ENCODE peak calls at places on chromosomes 16 and 17, in six cellular contexts. One of them, this sample, is unnamed.

GRCh38 chr16:13036600-13036999 is 135.2 kb downstream of the SHISA9 start:
- DNase-seq in H9: peak; percentile 46
- DNase-seq in H1: peak; percentile 81
- DNase-seq in IMR-90: peak; percentile 11
- DNase-seq in trophoblast cell: peak; percentile 20
- DNase-seq in mesenchymal stem cell: peak; percentile 11
- DNase-seq in this sample: peak; percentile 65

GRCh38 chr17:10349403-10349802 is 23.4 kb downstream of the MYH13 start:
- DNase-seq in H1: peak; percentile 71
- DNase-seq in H9: peak; percentile 66
- DNase-seq in trophoblast cell: peak; percentile 8
- DNase-seq in IMR-90: no peak
- DNase-seq in mesenchymal stem cell: no peak
- DNase-seq in this sample: no peak

GRCh38 chr16:88591577-88592021 is 21.4 kb downstream of the ZC3H18 start:
- DNase-seq in trophoblast cell: peak; percentile 47
- DNase-seq in IMR-90: peak; percentile 8
- DNase-seq in H1: no peak
- DNase-seq in mesenchymal stem cell: no peak
- DNase-seq in H9: no peak
- DNase-seq in this sample: no peak

GRCh38 chr17:70071127-70071526 is 3.9 kb upstream of the KCNJ16 start:
- DNase-seq in IMR-90: no peak
- DNase-seq in H9: no peak
- DNase-seq in trophoblast cell: peak; percentile 37
- DNase-seq in mesenchymal stem cell: no peak
- DNase-seq in H1: no peak
- DNase-seq in this sample: no peak

GRCh38 chr16:35552763-35553162 is 2093.4 kb downstream of the TP53TG3F start:
- DNase-seq in IMR-90: no peak
- DNase-seq in H1: no peak
- DNase-seq in H9: no peak
- DNase-seq in trophoblast cell: no peak
- DNase-seq in mesenchymal stem cell: no peak
- DNase-seq in this sample: no peak

GRCh38 chr16:30523768-30524574 is 2.4 kb downstream of the ZNF768 start:
- DNase-seq in trophoblast cell: no peak
- DNase-seq in H9: no peak
- DNase-seq in mesenchymal stem cell: no peak
- DNase-seq in IMR-90: no peak
- DNase-seq in H1: no peak
- DNase-seq in this sample: no peak

GRCh38 chr17:386145-386876 is 33.7 kb upstream of the RPH3AL start:
- DNase-seq in trophoblast cell: no peak
- DNase-seq in mesenchymal stem cell: peak; percentile 46
- DNase-seq in H9: peak; percentile 86
- DNase-seq in H1: peak; percentile 92
- DNase-seq in IMR-90: no peak
- DNase-seq in this sample: peak; percentile 77

GRCh38 chr17:1032391-1032790 is 35.5 kb downstream of the TIMM22 start:
- DNase-seq in IMR-90: no peak
- DNase-seq in trophoblast cell: no peak
- DNase-seq in H1: no peak
- DNase-seq in H9: no peak
- DNase-seq in mesenchymal stem cell: no peak
- DNase-seq in this sample: no peak

GRCh38 chr17:10102817-10103216 is 95.6 kb downstream of the GAS7 start:
- DNase-seq in H1: no peak
- DNase-seq in IMR-90: no peak
- DNase-seq in mesenchymal stem cell: no peak
- DNase-seq in trophoblast cell: peak; percentile 65
- DNase-seq in H9: no peak
- DNase-seq in this sample: no peak

GRCh38 chr17:14311979-14312378 is 11.1 kb downstream of the HS3ST3B1 start:
- DNase-seq in H1: no peak
- DNase-seq in trophoblast cell: no peak
- DNase-seq in mesenchymal stem cell: no peak
- DNase-seq in IMR-90: no peak
- DNase-seq in H9: peak; percentile 19
- DNase-seq in this sample: no peak

GRCh38 chr16:75702247-75702646 is 986 bp upstream of the DUXB start:
- DNase-seq in trophoblast cell: no peak
- DNase-seq in mesenchymal stem cell: no peak
- DNase-seq in H1: no peak
- DNase-seq in H9: no peak
- DNase-seq in IMR-90: no peak
- DNase-seq in this sample: no peak

GRCh38 chr17:59093702-59094231 is 12.9 kb downstream of the TRIM37 start:
- DNase-seq in H9: no peak
- DNase-seq in IMR-90: peak; percentile 97
- DNase-seq in H1: no peak
- DNase-seq in trophoblast cell: peak; percentile 91
- DNase-seq in mesenchymal stem cell: peak; percentile 97
- DNase-seq in this sample: no peak

GRCh38 chr16:89569506-89570341 is 5.8 kb upstream of the CPNE7 start:
- DNase-seq in IMR-90: no peak
- DNase-seq in H1: no peak
- DNase-seq in H9: no peak
- DNase-seq in mesenchymal stem cell: no peak
- DNase-seq in trophoblast cell: no peak
- DNase-seq in this sample: no peak

GRCh38 chr17:50516980-50517379 is 8.7 kb downstream of the MYCBPAP start:
- DNase-seq in trophoblast cell: no peak
- DNase-seq in IMR-90: no peak
- DNase-seq in H1: no peak
- DNase-seq in H9: no peak
- DNase-seq in mesenchymal stem cell: no peak
- DNase-seq in this sample: no peak

GRCh38 chr17:31251075-31251474 is 46.0 kb downstream of the OMG start:
- DNase-seq in H1: no peak
- DNase-seq in H9: no peak
- DNase-seq in mesenchymal stem cell: no peak
- DNase-seq in trophoblast cell: no peak
- DNase-seq in IMR-90: no peak
- DNase-seq in this sample: no peak

GRCh38 chr17:17729620-17730249 is 48.5 kb downstream of the RAI1 start:
- DNase-seq in H9: peak; percentile 81
- DNase-seq in trophoblast cell: peak; percentile 44
- DNase-seq in mesenchymal stem cell: peak; percentile 23
- DNase-seq in H1: peak; percentile 83
- DNase-seq in IMR-90: no peak
- DNase-seq in this sample: no peak

GRCh38 chr16:85162478-85163277 is 50.4 kb upstream of the CIBAR2 start:
- DNase-seq in H9: no peak
- DNase-seq in trophoblast cell: no peak
- DNase-seq in H1: no peak
- DNase-seq in IMR-90: peak; percentile 91
- DNase-seq in mesenchymal stem cell: peak; percentile 92
- DNase-seq in this sample: no peak

GRCh38 chr16:88378836-88379693 is 3.7 kb upstream of the ZNF469 start:
- DNase-seq in H1: no peak
- DNase-seq in IMR-90: peak; percentile 35
- DNase-seq in trophoblast cell: no peak
- DNase-seq in H9: no peak
- DNase-seq in mesenchymal stem cell: no peak
- DNase-seq in this sample: no peak

GRCh38 chr16:89475144-89475543 is 15.2 kb downstream of the ANKRD11 start:
- DNase-seq in H1: no peak
- DNase-seq in H9: no peak
- DNase-seq in mesenchymal stem cell: no peak
- DNase-seq in trophoblast cell: peak; percentile 21
- DNase-seq in IMR-90: no peak
- DNase-seq in this sample: no peak

GRCh38 chr16:68470461-68471150 is 22.3 kb upstream of the SMPD3 start:
- DNase-seq in H9: no peak
- DNase-seq in H1: no peak
- DNase-seq in IMR-90: no peak
- DNase-seq in trophoblast cell: no peak
- DNase-seq in mesenchymal stem cell: no peak
- DNase-seq in this sample: no peak

GRCh38 chr17:16247589-16247984 is 30.6 kb downstream of the PIGL start:
- DNase-seq in trophoblast cell: no peak
- DNase-seq in H9: no peak
- DNase-seq in IMR-90: no peak
- DNase-seq in mesenchymal stem cell: no peak
- DNase-seq in H1: no peak
- DNase-seq in this sample: no peak

GRCh38 chr17:16521070-16521727 is 29.2 kb upstream of the LRRC75A start:
- DNase-seq in H9: peak; percentile 86
- DNase-seq in trophoblast cell: peak; percentile 73
- DNase-seq in mesenchymal stem cell: peak; percentile 89
- DNase-seq in H1: peak; percentile 69
- DNase-seq in IMR-90: peak; percentile 91
- DNase-seq in this sample: peak; percentile 71

GRCh38 chr17:16380640-16381495 is at the start of gene UBB:
- DNase-seq in H1: peak; percentile 93
- DNase-seq in IMR-90: peak; percentile 99
- DNase-seq in H9: peak; percentile 100
- DNase-seq in trophoblast cell: peak; percentile 98
- DNase-seq in mesenchymal stem cell: peak; percentile 98
- DNase-seq in this sample: peak; percentile 95

GRCh38 chr16:56943761-56944375 is 11.9 kb downstream of the HERPUD1 start:
- DNase-seq in IMR-90: no peak
- DNase-seq in H9: no peak
- DNase-seq in trophoblast cell: no peak
- DNase-seq in H1: no peak
- DNase-seq in mesenchymal stem cell: no peak
- DNase-seq in this sample: no peak

GRCh38 chr16:86330906-86331305 is 179.4 kb upstream of the FOXF1 start:
- DNase-seq in trophoblast cell: no peak
- DNase-seq in IMR-90: no peak
- DNase-seq in H9: no peak
- DNase-seq in mesenchymal stem cell: no peak
- DNase-seq in H1: no peak
- DNase-seq in this sample: no peak

GRCh38 chr16:17538942-17539341 is 68.2 kb upstream of the XYLT1 start:
- DNase-seq in mesenchymal stem cell: no peak
- DNase-seq in IMR-90: peak; percentile 72
- DNase-seq in trophoblast cell: no peak
- DNase-seq in H1: no peak
- DNase-seq in H9: no peak
- DNase-seq in this sample: no peak

GRCh38 chr17:6455321-6455705 is 11.1 kb downstream of the PIMREG start:
- DNase-seq in trophoblast cell: no peak
- DNase-seq in H1: peak; percentile 73
- DNase-seq in mesenchymal stem cell: no peak
- DNase-seq in IMR-90: peak; percentile 17
- DNase-seq in H9: peak; percentile 81
- DNase-seq in this sample: no peak

GRCh38 chr16:12688972-12689850 is 114.5 kb downstream of the CPPED1 start:
- DNase-seq in trophoblast cell: no peak
- DNase-seq in mesenchymal stem cell: no peak
- DNase-seq in H1: no peak
- DNase-seq in IMR-90: no peak
- DNase-seq in H9: no peak
- DNase-seq in this sample: no peak

GRCh38 chr17:48181653-48182052 is 74.1 kb downstream of the SNX11 start:
- DNase-seq in H9: peak; percentile 70
- DNase-seq in trophoblast cell: no peak
- DNase-seq in H1: no peak
- DNase-seq in mesenchymal stem cell: peak; percentile 50
- DNase-seq in IMR-90: peak; percentile 2
- DNase-seq in this sample: no peak

GRCh38 chr17:64196626-64197025 is 66.4 kb downstream of the TEX2 start:
- DNase-seq in H1: no peak
- DNase-seq in trophoblast cell: no peak
- DNase-seq in H9: no peak
- DNase-seq in mesenchymal stem cell: peak; percentile 52
- DNase-seq in IMR-90: peak; percentile 88
- DNase-seq in this sample: no peak

GRCh38 chr17:67503184-67503583 is 126.1 kb downstream of the PITPNC1 start:
- DNase-seq in H9: peak; percentile 22
- DNase-seq in mesenchymal stem cell: no peak
- DNase-seq in trophoblast cell: no peak
- DNase-seq in IMR-90: peak; percentile 53
- DNase-seq in H1: no peak
- DNase-seq in this sample: no peak

GRCh38 chr16:85650864-85651811 is 37.6 kb downstream of the GINS2 start:
- DNase-seq in IMR-90: no peak
- DNase-seq in H1: no peak
- DNase-seq in H9: no peak
- DNase-seq in trophoblast cell: no peak
- DNase-seq in mesenchymal stem cell: no peak
- DNase-seq in this sample: no peak

GRCh38 chr17:79809530-79810137 is 12.8 kb upstream of the CBX8 start:
- DNase-seq in IMR-90: no peak
- DNase-seq in mesenchymal stem cell: no peak
- DNase-seq in trophoblast cell: no peak
- DNase-seq in H9: peak; percentile 62
- DNase-seq in H1: peak; percentile 62
- DNase-seq in this sample: no peak
- H3K4me1 ChIP-seq in IMR-90: peaks cover 12% of the 10 kb centered on the region
- H3K4me1 ChIP-seq in mesenchymal stem cell: peaks cover 33% of the 10 kb centered on the region
- H3K4me1 ChIP-seq in trophoblast cell: peaks cover 16% of the 10 kb centered on the region
- H3K4me1 ChIP-seq in H9: no peaks in the 10 kb centered on the region
- H3K4me1 ChIP-seq in H1: peaks cover 38% of the 10 kb centered on the region
- H3K4me1 ChIP-seq in this sample: peaks cover 55% of the 10 kb centered on the region

DNA sequence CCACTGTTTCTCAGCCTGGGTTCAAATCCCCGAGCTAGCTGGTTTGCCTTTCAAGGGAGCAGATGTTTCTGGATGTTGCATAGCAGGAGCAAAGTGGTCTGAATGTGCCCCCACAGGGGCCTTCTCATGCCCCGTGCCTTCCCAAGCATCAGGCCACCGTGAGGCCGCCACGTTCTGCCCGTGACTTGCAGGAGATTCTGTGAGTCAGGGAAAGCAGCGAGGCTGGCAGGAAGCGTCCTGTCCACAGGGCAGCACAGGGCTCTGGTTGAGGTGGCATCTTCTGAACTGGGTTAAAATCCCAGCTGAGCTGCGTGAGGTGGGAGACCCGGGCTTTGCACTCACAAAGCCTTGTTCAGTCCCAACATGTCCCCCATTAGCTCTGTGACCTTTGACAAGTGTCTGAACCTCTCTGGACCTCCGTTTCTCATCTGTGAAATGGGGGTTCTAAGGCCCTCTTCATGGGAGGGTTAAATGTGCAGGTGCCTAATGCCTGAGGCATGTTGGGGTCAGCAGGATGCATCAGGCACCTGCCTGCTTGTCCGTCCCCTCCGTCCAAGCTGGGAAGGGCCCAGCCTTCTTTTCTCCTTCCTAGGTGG is 94.8 kb upstream of the PLCG2 start:
- DNase-seq in mesenchymal stem cell: no peak
- DNase-seq in trophoblast cell: no peak
- DNase-seq in H9: no peak
- DNase-seq in IMR-90: no peak
- DNase-seq in H1: no peak
- DNase-seq in this sample: no peak
- H3K14ac ChIP-seq in mesenchymal stem cell: no peak overlapping the region
- H3K14ac ChIP-seq in trophoblast cell: no peak overlapping the region
- H3K14ac ChIP-seq in H9: no peak overlapping the region
- H3K14ac ChIP-seq in IMR-90: no peak overlapping the region
- H3K14ac ChIP-seq in H1: no peak overlapping the region
- H3K14ac ChIP-seq in this sample: peak overlapping the region; percentile 85

GRCh38 chr16:637081-638018 is 1.2 kb upstream of the METTL26 start:
- DNase-seq in mesenchymal stem cell: peak; percentile 37
- DNase-seq in IMR-90: peak; percentile 81
- DNase-seq in H9: peak; percentile 90
- DNase-seq in H1: peak; percentile 91
- DNase-seq in trophoblast cell: no peak
- DNase-seq in this sample: no peak
- H3K9ac ChIP-seq in mesenchymal stem cell: peak overlapping the region; percentile 91
- H3K9ac ChIP-seq in IMR-90: peak overlapping the region; percentile 93
- H3K9ac ChIP-seq in H9: no peak overlapping the region
- H3K9ac ChIP-seq in H1: no peak overlapping the region
- H3K9ac ChIP-seq in trophoblast cell: no peak overlapping the region
- H3K9ac ChIP-seq in this sample: peak overlapping the region; percentile 96

GRCh38 chr16:4390266-4391260 is 18.9 kb downstream of the VASN start:
- DNase-seq in mesenchymal stem cell: no peak
- DNase-seq in trophoblast cell: peak; percentile 58
- DNase-seq in H1: no peak
- DNase-seq in IMR-90: no peak
- DNase-seq in H9: peak; percentile 76
- DNase-seq in this sample: no peak
- H3K4me1 ChIP-seq in mesenchymal stem cell: peaks cover 63% of the 10 kb centered on the region
- H3K4me1 ChIP-seq in trophoblast cell: peaks cover 70% of the 10 kb centered on the region
- H3K4me1 ChIP-seq in H1: peaks cover 50% of the 10 kb centered on the region
- H3K4me1 ChIP-seq in IMR-90: peaks cover 47% of the 10 kb centered on the region
- H3K4me1 ChIP-seq in H9: peaks cover 5% of the 10 kb centered on the region
- H3K4me1 ChIP-seq in this sample: peaks cover 53% of the 10 kb centered on the region

This sample was measured in neuronal stem cell.